ENCODE peak calls at places on chromosome 1, in six cellular contexts. E is prostate gland, S is K562, K is Panc1, C is HCT116, F is stomach. I is an unnamed sample. For H3K27me3, the result is how much of the 10 kb centered on the place peaks cover.

GRCh38 chr1:224558904-224559303 is 57.2 kb upstream of the CNIH3 start:
- DNase-seq in C (no peak), E (no peak), S (no peak), F (no peak), K (no peak), I (no peak)

GRCh38 chr1:96559707-96560588 is 161.6 kb upstream of the PTBP2 start:
- DNase-seq in S (no peak), E (no peak), K (peak), C (no peak), F (no peak), I (peak)

GRCh38 chr1:157595356-157595755 is 2.5 kb downstream of the FCRL4 start:
- DNase-seq in K (no peak), F (no peak), E (no peak), S (no peak), C (no peak), I (peak)

GRCh38 chr1:220300442-220301121 is 28.3 kb upstream of the RAB3GAP2 start:
- DNase-seq in S (peak), C (no peak), F (peak), E (peak), K (peak), I (no peak)

GRCh38 chr1:209879539-209879938 is 51.8 kb downstream of the UTP25 start:
- DNase-seq in E (no peak), F (no peak), C (no peak), K (no peak), S (no peak), I (no peak)

GRCh38 chr1:230542054-230542453 is 100.2 kb upstream of the COG2 start:
- DNase-seq in F (no peak), S (no peak), K (no peak), E (no peak), C (no peak), I (no peak)

GRCh38 chr1:240093120-240093961 is 1.7 kb downstream of the FMN2 start:
- DNase-seq in F (no peak), K (no peak), E (no peak), S (no peak), C (no peak), I (no peak)

GRCh38 chr1:162889989-162890388 is 29.0 kb upstream of the CCDC190 start:
- DNase-seq in K (no peak), C (no peak), F (no peak), E (no peak), S (no peak), I (no peak)

GRCh38 chr1:231806623-231807470 is 180.3 kb downstream of the DISC1 start:
- DNase-seq in E (no peak), K (no peak), C (peak), S (peak), F (peak), I (peak)

GRCh38 chr1:2546515-2547209 is 9.5 kb upstream of the TNFRSF14 start:
- DNase-seq in E (peak), C (peak), K (no peak), S (peak), F (peak), I (peak)

GRCh38 chr1:36966242-36966641 is 68.1 kb downstream of the GRIK3 start:
- DNase-seq in C (no peak), K (no peak), F (no peak), E (no peak), S (peak), I (no peak)

DNA sequence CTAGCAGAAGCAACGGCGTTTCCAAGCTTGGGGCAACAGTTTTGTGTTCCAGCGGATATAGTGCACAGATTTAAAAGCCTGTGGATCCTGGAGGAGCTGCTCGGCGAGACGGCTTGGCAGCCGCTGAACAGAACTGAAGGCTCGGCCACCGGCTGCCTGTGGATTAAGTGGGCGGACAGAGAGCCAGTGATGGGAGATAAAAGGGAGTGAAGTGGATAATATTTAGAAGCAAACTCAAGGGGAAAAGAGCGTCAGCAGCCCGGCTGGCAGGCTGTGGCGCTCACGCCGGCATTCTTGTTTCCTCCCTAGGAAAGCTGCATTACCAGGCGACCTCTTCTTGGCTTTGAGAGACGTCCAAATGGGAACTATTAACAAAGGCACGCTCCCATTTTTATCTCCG is 10.4 kb downstream of the TRABD2B start:
- DNase-seq in E (no peak), F (no peak), S (no peak), K (no peak), C (no peak), I (no peak)
- H3K27me3 ChIP-seq in E (under half), F (under half), S (under half), K (under half), C (under half), I (under half)

GRCh38 chr1:93680121-93681094 is 1.2 kb downstream of the BCAR3 start:
- DNase-seq in F (peak), E (peak), K (no peak), S (peak), C (peak), I (no peak)

GRCh38 chr1:93679546-93679945 is 2.1 kb downstream of the BCAR3 start:
- DNase-seq in C (no peak), K (no peak), E (no peak), F (no peak), S (no peak), I (no peak)

GRCh38 chr1:93681095-93681548 is 515 bp downstream of the BCAR3 start:
- DNase-seq in C (no peak), E (no peak), S (no peak), K (no peak), F (no peak), I (no peak)

GRCh38 chr1:93683234-93683633 is 1.6 kb upstream of the BCAR3 start:
- DNase-seq in C (no peak), F (no peak), S (no peak), E (no peak), K (no peak), I (no peak)

DNA sequence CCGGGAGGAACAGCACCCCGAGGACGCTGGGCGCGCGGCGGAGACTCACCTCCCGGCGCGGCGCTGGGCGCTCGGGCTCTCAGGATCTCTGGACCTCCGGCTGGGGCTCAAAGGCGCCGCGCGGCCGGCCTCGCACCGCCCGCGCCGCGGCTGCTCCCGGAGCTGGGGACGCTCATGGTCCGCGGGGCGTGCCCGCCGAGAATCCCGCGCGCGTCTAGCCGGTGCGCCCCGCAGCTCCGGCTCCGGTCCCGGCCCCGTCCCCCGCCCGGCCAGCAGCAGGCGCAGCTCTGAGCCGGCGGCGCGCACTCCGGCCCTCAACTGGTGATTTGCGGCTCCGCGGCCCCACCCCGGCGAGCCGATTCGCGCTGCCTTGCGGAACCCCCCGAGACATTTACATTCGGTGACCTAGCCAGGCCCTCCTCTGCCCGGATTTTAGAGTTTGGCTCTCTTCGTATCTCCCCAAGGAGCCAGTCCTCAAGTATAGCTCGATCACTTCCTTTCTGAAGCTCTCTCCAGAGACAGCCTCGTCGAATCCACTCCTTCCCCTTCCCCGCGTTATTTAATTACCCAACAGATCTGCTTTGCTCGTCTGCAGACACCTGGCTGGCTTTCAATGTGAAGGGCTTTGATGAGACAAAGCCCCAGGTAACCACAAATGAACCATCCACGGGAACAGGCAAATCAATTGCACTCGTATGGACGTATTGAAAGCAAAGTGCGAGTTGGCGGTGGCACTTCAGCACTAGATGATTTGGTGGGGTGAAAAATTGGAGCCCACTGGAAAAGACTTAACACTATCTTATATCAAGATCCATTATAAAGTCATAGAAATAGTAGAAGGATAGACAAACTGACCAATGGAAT is at the start of gene BCAR3:
- DNase-seq in S (peak), C (no peak), F (peak), K (no peak), E (peak), I (no peak)
- TF ChIP-seq POLR2AphosphoS5 in S (no peak), C (peak), F (peak), K (peak), E (peak), I (no peak)

GRCh38 chr1:204658295-204658694 is 27.2 kb downstream of the LRRN2 start:
- DNase-seq in K (no peak), E (no peak), S (no peak), C (no peak), F (no peak), I (no peak)
- H3K27me3 ChIP-seq in K (under half), E (under half), S (under half), C (under half), F (under half), I (under half)

GRCh38 chr1:173868266-173869107 is at the start of gene ZBTB37:
- DNase-seq in S (peak), K (no peak), F (peak), C (peak), E (peak), I (no peak)

GRCh38 chr1:173867753-173868265 is at the start of gene GAS5:
- DNase-seq in E (peak), K (peak), F (peak), S (peak), C (peak), I (peak)

GRCh38 chr1:173867141-173867752 is 542 bp downstream of the GAS5 start:
- DNase-seq in F (no peak), K (no peak), C (no peak), E (no peak), S (peak), I (no peak)

GRCh38 chr1:173865468-173866164 is 2.2 kb downstream of the GAS5 start:
- DNase-seq in E (no peak), K (no peak), F (no peak), S (no peak), C (no peak), I (no peak)

DNA sequence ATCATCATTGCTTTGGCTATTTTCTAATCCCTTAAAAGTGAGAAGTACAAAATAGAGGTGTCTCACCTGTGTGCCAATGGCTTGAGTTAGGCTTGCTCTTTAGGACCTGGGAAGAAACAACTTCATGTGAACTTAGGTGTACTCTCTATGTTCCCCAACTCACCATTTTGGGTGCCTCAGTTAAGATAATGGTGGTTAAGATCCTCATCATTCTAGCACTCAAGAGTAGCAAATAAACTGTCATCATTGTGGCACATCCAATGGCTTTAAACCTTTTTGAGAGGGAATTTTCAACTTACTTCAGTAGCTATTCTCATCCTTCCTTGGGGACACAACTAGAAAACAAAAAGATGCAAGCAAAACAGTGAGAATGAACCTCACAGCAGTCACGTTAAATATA is 1.3 kb downstream of the GAS5 start:
- DNase-seq in E (no peak), K (no peak), C (no peak), S (no peak), F (no peak), I (no peak)
- TF ChIP-seq POLR2AphosphoS5 in E (no peak), K (peak), C (no peak), S (no peak), F (no peak), I (no peak)